ENCODE peak calls at places on chromosomes 11 and 22, in ten cellular contexts. One of them, this sample, is unnamed.

GRCh38 chr11:96200243-96200642 is 142.8 kb downstream of the MAML2 start:
- DNase-seq in HCT116: no peak
- DNase-seq in tibial nerve: no peak
- DNase-seq in right cardiac atrium: no peak
- DNase-seq in kidney epithelial cell: no peak
- DNase-seq in heart left ventricle: no peak
- DNase-seq in fibroblast of lung: peak; percentile 70
- DNase-seq in thoracic aorta: no peak
- DNase-seq in CD4-positive, CD25-positive, alpha-beta regulatory T cell: no peak
- DNase-seq in fibroblast of mammary gland: peak; percentile 90
- DNase-seq in this sample: no peak

GRCh38 chr11:46050065-46050464 is 71.2 kb downstream of the PHF21A start:
- DNase-seq in fibroblast of lung: peak; percentile 84
- DNase-seq in CD4-positive, CD25-positive, alpha-beta regulatory T cell: no peak
- DNase-seq in heart left ventricle: no peak
- DNase-seq in HCT116: peak; percentile 10
- DNase-seq in tibial nerve: no peak
- DNase-seq in right cardiac atrium: peak; percentile 58
- DNase-seq in thoracic aorta: peak; percentile 8
- DNase-seq in kidney epithelial cell: peak; percentile 70
- DNase-seq in fibroblast of mammary gland: peak; percentile 63
- DNase-seq in this sample: peak; percentile 63

GRCh38 chr11:115928811-115929210 is 424.6 kb upstream of the CADM1 start:
- DNase-seq in thoracic aorta: no peak
- DNase-seq in HCT116: no peak
- DNase-seq in kidney epithelial cell: no peak
- DNase-seq in CD4-positive, CD25-positive, alpha-beta regulatory T cell: no peak
- DNase-seq in right cardiac atrium: no peak
- DNase-seq in fibroblast of mammary gland: no peak
- DNase-seq in fibroblast of lung: no peak
- DNase-seq in heart left ventricle: no peak
- DNase-seq in tibial nerve: no peak
- DNase-seq in this sample: no peak

GRCh38 chr22:45009881-45010531 is at the start of gene PHF21B:
- DNase-seq in fibroblast of mammary gland: peak; percentile 9
- DNase-seq in fibroblast of lung: peak; percentile 40
- DNase-seq in kidney epithelial cell: no peak
- DNase-seq in HCT116: no peak
- DNase-seq in tibial nerve: no peak
- DNase-seq in heart left ventricle: peak; percentile 72
- DNase-seq in CD4-positive, CD25-positive, alpha-beta regulatory T cell: no peak
- DNase-seq in right cardiac atrium: peak; percentile 88
- DNase-seq in thoracic aorta: no peak
- DNase-seq in this sample: peak; percentile 71

GRCh38 chr11:20114588-20114987 is 45.7 kb downstream of the DBX1 start:
- DNase-seq in fibroblast of mammary gland: peak; percentile 59
- DNase-seq in HCT116: no peak
- DNase-seq in fibroblast of lung: no peak
- DNase-seq in CD4-positive, CD25-positive, alpha-beta regulatory T cell: no peak
- DNase-seq in tibial nerve: no peak
- DNase-seq in thoracic aorta: no peak
- DNase-seq in kidney epithelial cell: no peak
- DNase-seq in heart left ventricle: no peak
- DNase-seq in right cardiac atrium: no peak
- DNase-seq in this sample: no peak

GRCh38 chr11:117170210-117170609 is 8.3 kb upstream of the SIDT2 start:
- DNase-seq in fibroblast of lung: no peak
- DNase-seq in right cardiac atrium: no peak
- DNase-seq in tibial nerve: no peak
- DNase-seq in fibroblast of mammary gland: peak; percentile 22
- DNase-seq in thoracic aorta: no peak
- DNase-seq in HCT116: no peak
- DNase-seq in kidney epithelial cell: no peak
- DNase-seq in CD4-positive, CD25-positive, alpha-beta regulatory T cell: no peak
- DNase-seq in heart left ventricle: no peak
- DNase-seq in this sample: peak; percentile 54

GRCh38 chr22:42697542-42698013 is 23.1 kb downstream of the A4GALT start:
- DNase-seq in right cardiac atrium: peak; percentile 94
- DNase-seq in thoracic aorta: peak; percentile 85
- DNase-seq in CD4-positive, CD25-positive, alpha-beta regulatory T cell: no peak
- DNase-seq in fibroblast of lung: peak; percentile 81
- DNase-seq in HCT116: peak; percentile 49
- DNase-seq in kidney epithelial cell: peak; percentile 48
- DNase-seq in tibial nerve: peak; percentile 29
- DNase-seq in heart left ventricle: peak; percentile 90
- DNase-seq in fibroblast of mammary gland: peak; percentile 88
- DNase-seq in this sample: peak; percentile 68

GRCh38 chr11:108432783-108433182 is 34.5 kb downstream of the C11orf65 start:
- DNase-seq in kidney epithelial cell: peak; percentile 18
- DNase-seq in right cardiac atrium: no peak
- DNase-seq in tibial nerve: no peak
- DNase-seq in HCT116: no peak
- DNase-seq in fibroblast of lung: peak; percentile 5
- DNase-seq in thoracic aorta: no peak
- DNase-seq in CD4-positive, CD25-positive, alpha-beta regulatory T cell: no peak
- DNase-seq in fibroblast of mammary gland: peak; percentile 15
- DNase-seq in heart left ventricle: no peak
- DNase-seq in this sample: no peak

GRCh38 chr11:115234794-115235193 is 269.4 kb downstream of the CADM1 start:
- DNase-seq in heart left ventricle: no peak
- DNase-seq in thoracic aorta: no peak
- DNase-seq in kidney epithelial cell: no peak
- DNase-seq in fibroblast of mammary gland: no peak
- DNase-seq in fibroblast of lung: no peak
- DNase-seq in CD4-positive, CD25-positive, alpha-beta regulatory T cell: no peak
- DNase-seq in tibial nerve: no peak
- DNase-seq in HCT116: no peak
- DNase-seq in right cardiac atrium: no peak
- DNase-seq in this sample: no peak

GRCh38 chr11:96337541-96338530 is 5.2 kb downstream of the MAML2 start:
- DNase-seq in tibial nerve: no peak
- DNase-seq in thoracic aorta: no peak
- DNase-seq in fibroblast of mammary gland: peak; percentile 54
- DNase-seq in CD4-positive, CD25-positive, alpha-beta regulatory T cell: peak; percentile 58
- DNase-seq in kidney epithelial cell: no peak
- DNase-seq in HCT116: no peak
- DNase-seq in fibroblast of lung: peak; percentile 54
- DNase-seq in heart left ventricle: no peak
- DNase-seq in right cardiac atrium: peak; percentile 56
- DNase-seq in this sample: peak; percentile 16

GRCh38 chr11:103325686-103326069 is 216.5 kb downstream of the DYNC2H1 start:
- DNase-seq in fibroblast of mammary gland: no peak
- DNase-seq in kidney epithelial cell: no peak
- DNase-seq in HCT116: no peak
- DNase-seq in fibroblast of lung: no peak
- DNase-seq in thoracic aorta: no peak
- DNase-seq in right cardiac atrium: peak; percentile 26
- DNase-seq in tibial nerve: no peak
- DNase-seq in CD4-positive, CD25-positive, alpha-beta regulatory T cell: no peak
- DNase-seq in heart left ventricle: no peak
- DNase-seq in this sample: no peak

GRCh38 chr11:97409141-97409540 is 1019.3 kb downstream of the JRKL start:
- DNase-seq in fibroblast of mammary gland: no peak
- DNase-seq in CD4-positive, CD25-positive, alpha-beta regulatory T cell: no peak
- DNase-seq in fibroblast of lung: no peak
- DNase-seq in right cardiac atrium: no peak
- DNase-seq in kidney epithelial cell: no peak
- DNase-seq in tibial nerve: no peak
- DNase-seq in heart left ventricle: no peak
- DNase-seq in HCT116: no peak
- DNase-seq in thoracic aorta: no peak
- DNase-seq in this sample: no peak

GRCh38 chr11:12430912-12431311 is 53.5 kb downstream of the PARVA start:
- DNase-seq in kidney epithelial cell: peak; percentile 44
- DNase-seq in tibial nerve: peak; percentile 84
- DNase-seq in fibroblast of lung: peak; percentile 97
- DNase-seq in right cardiac atrium: peak; percentile 83
- DNase-seq in fibroblast of mammary gland: peak; percentile 97
- DNase-seq in CD4-positive, CD25-positive, alpha-beta regulatory T cell: no peak
- DNase-seq in thoracic aorta: peak; percentile 71
- DNase-seq in HCT116: no peak
- DNase-seq in heart left ventricle: no peak
- DNase-seq in this sample: peak; percentile 65

GRCh38 chr11:73252577-73253191 is 19.5 kb upstream of the P2RY6 start:
- DNase-seq in fibroblast of lung: no peak
- DNase-seq in CD4-positive, CD25-positive, alpha-beta regulatory T cell: peak; percentile 52
- DNase-seq in thoracic aorta: no peak
- DNase-seq in right cardiac atrium: no peak
- DNase-seq in fibroblast of mammary gland: no peak
- DNase-seq in HCT116: peak; percentile 40
- DNase-seq in kidney epithelial cell: no peak
- DNase-seq in heart left ventricle: no peak
- DNase-seq in tibial nerve: no peak
- DNase-seq in this sample: no peak

GRCh38 chr22:46012881-46013281 is 35.9 kb upstream of the WNT7B start:
- DNase-seq in fibroblast of lung: no peak
- DNase-seq in thoracic aorta: no peak
- DNase-seq in kidney epithelial cell: no peak
- DNase-seq in HCT116: no peak
- DNase-seq in right cardiac atrium: peak; percentile 73
- DNase-seq in heart left ventricle: peak; percentile 65
- DNase-seq in tibial nerve: no peak
- DNase-seq in fibroblast of mammary gland: no peak
- DNase-seq in CD4-positive, CD25-positive, alpha-beta regulatory T cell: no peak
- DNase-seq in this sample: peak; percentile 45

GRCh38 chr11:63999349-64000025 is 13.2 kb downstream of the OTUB1 start:
- DNase-seq in HCT116: no peak
- DNase-seq in kidney epithelial cell: no peak
- DNase-seq in heart left ventricle: peak; percentile 77
- DNase-seq in fibroblast of mammary gland: peak; percentile 70
- DNase-seq in tibial nerve: no peak
- DNase-seq in right cardiac atrium: peak; percentile 86
- DNase-seq in thoracic aorta: peak; percentile 16
- DNase-seq in CD4-positive, CD25-positive, alpha-beta regulatory T cell: peak; percentile 58
- DNase-seq in fibroblast of lung: peak; percentile 28
- DNase-seq in this sample: peak; percentile 42

GRCh38 chr11:121595717-121596156 is 143.0 kb upstream of the SORL1-AS1 start:
- DNase-seq in heart left ventricle: no peak
- DNase-seq in tibial nerve: no peak
- DNase-seq in thoracic aorta: peak; percentile 59
- DNase-seq in HCT116: peak; percentile 27
- DNase-seq in kidney epithelial cell: peak; percentile 80
- DNase-seq in right cardiac atrium: peak; percentile 63
- DNase-seq in fibroblast of mammary gland: peak; percentile 99
- DNase-seq in CD4-positive, CD25-positive, alpha-beta regulatory T cell: no peak
- DNase-seq in fibroblast of lung: peak; percentile 100
- DNase-seq in this sample: no peak

GRCh38 chr22:31637375-31637937 is 24.6 kb downstream of the PISD start:
- DNase-seq in heart left ventricle: no peak
- DNase-seq in right cardiac atrium: peak; percentile 75
- DNase-seq in tibial nerve: no peak
- DNase-seq in fibroblast of mammary gland: peak; percentile 28
- DNase-seq in CD4-positive, CD25-positive, alpha-beta regulatory T cell: no peak
- DNase-seq in HCT116: no peak
- DNase-seq in fibroblast of lung: no peak
- DNase-seq in kidney epithelial cell: no peak
- DNase-seq in thoracic aorta: no peak
- DNase-seq in this sample: no peak
- H3K4me3 ChIP-seq in heart left ventricle: peak overlapping the region; percentile 34
- H3K4me3 ChIP-seq in right cardiac atrium: no peak overlapping the region
- H3K4me3 ChIP-seq in tibial nerve: peak overlapping the region; percentile 29
- H3K4me3 ChIP-seq in fibroblast of mammary gland: no peak overlapping the region
- H3K4me3 ChIP-seq in CD4-positive, CD25-positive, alpha-beta regulatory T cell: no peak overlapping the region
- H3K4me3 ChIP-seq in HCT116: no peak overlapping the region
- H3K4me3 ChIP-seq in fibroblast of lung: no peak overlapping the region
- H3K4me3 ChIP-seq in kidney epithelial cell: no peak overlapping the region
- H3K4me3 ChIP-seq in thoracic aorta: peak overlapping the region; percentile 59
- H3K4me3 ChIP-seq in this sample: peak overlapping the region; percentile 6

GRCh38 chr11:9738126-9738525 is 74.2 kb downstream of the SWAP70 start:
- DNase-seq in fibroblast of mammary gland: no peak
- DNase-seq in heart left ventricle: no peak
- DNase-seq in CD4-positive, CD25-positive, alpha-beta regulatory T cell: no peak
- DNase-seq in kidney epithelial cell: no peak
- DNase-seq in tibial nerve: no peak
- DNase-seq in fibroblast of lung: no peak
- DNase-seq in thoracic aorta: no peak
- DNase-seq in HCT116: no peak
- DNase-seq in right cardiac atrium: no peak
- DNase-seq in this sample: peak; percentile 32
- H3K4me3 ChIP-seq in fibroblast of mammary gland: no peak overlapping the region
- H3K4me3 ChIP-seq in heart left ventricle: no peak overlapping the region
- H3K4me3 ChIP-seq in CD4-positive, CD25-positive, alpha-beta regulatory T cell: no peak overlapping the region
- H3K4me3 ChIP-seq in kidney epithelial cell: no peak overlapping the region
- H3K4me3 ChIP-seq in tibial nerve: no peak overlapping the region
- H3K4me3 ChIP-seq in fibroblast of lung: no peak overlapping the region
- H3K4me3 ChIP-seq in thoracic aorta: no peak overlapping the region
- H3K4me3 ChIP-seq in HCT116: no peak overlapping the region
- H3K4me3 ChIP-seq in right cardiac atrium: no peak overlapping the region
- H3K4me3 ChIP-seq in this sample: no peak overlapping the region

GRCh38 chr11:78684377-78684776 is 109.7 kb upstream of the NARS2 start:
- DNase-seq in fibroblast of mammary gland: peak; percentile 3
- DNase-seq in CD4-positive, CD25-positive, alpha-beta regulatory T cell: no peak
- DNase-seq in thoracic aorta: no peak
- DNase-seq in fibroblast of lung: peak; percentile 15
- DNase-seq in tibial nerve: no peak
- DNase-seq in right cardiac atrium: no peak
- DNase-seq in heart left ventricle: no peak
- DNase-seq in kidney epithelial cell: no peak
- DNase-seq in HCT116: no peak
- DNase-seq in this sample: no peak
- H3K4me3 ChIP-seq in fibroblast of mammary gland: no peak overlapping the region
- H3K4me3 ChIP-seq in CD4-positive, CD25-positive, alpha-beta regulatory T cell: no peak overlapping the region
- H3K4me3 ChIP-seq in thoracic aorta: no peak overlapping the region
- H3K4me3 ChIP-seq in fibroblast of lung: no peak overlapping the region
- H3K4me3 ChIP-seq in tibial nerve: no peak overlapping the region
- H3K4me3 ChIP-seq in right cardiac atrium: no peak overlapping the region
- H3K4me3 ChIP-seq in heart left ventricle: no peak overlapping the region
- H3K4me3 ChIP-seq in kidney epithelial cell: no peak overlapping the region
- H3K4me3 ChIP-seq in HCT116: no peak overlapping the region
- H3K4me3 ChIP-seq in this sample: no peak overlapping the region

GRCh38 chr11:124716596-124716995 is 23.1 kb upstream of the NRGN start:
- DNase-seq in right cardiac atrium: no peak
- DNase-seq in kidney epithelial cell: no peak
- DNase-seq in thoracic aorta: no peak
- DNase-seq in HCT116: no peak
- DNase-seq in CD4-positive, CD25-positive, alpha-beta regulatory T cell: no peak
- DNase-seq in heart left ventricle: no peak
- DNase-seq in fibroblast of mammary gland: no peak
- DNase-seq in fibroblast of lung: no peak
- DNase-seq in tibial nerve: no peak
- DNase-seq in this sample: no peak

GRCh38 chr11:124718801-124719200 is 20.9 kb upstream of the NRGN start:
- DNase-seq in HCT116: no peak
- DNase-seq in fibroblast of lung: no peak
- DNase-seq in right cardiac atrium: no peak
- DNase-seq in heart left ventricle: no peak
- DNase-seq in CD4-positive, CD25-positive, alpha-beta regulatory T cell: no peak
- DNase-seq in fibroblast of mammary gland: no peak
- DNase-seq in kidney epithelial cell: no peak
- DNase-seq in thoracic aorta: no peak
- DNase-seq in tibial nerve: no peak
- DNase-seq in this sample: no peak

GRCh38 chr11:124717421-124717785 is 22.3 kb upstream of the NRGN start:
- DNase-seq in fibroblast of lung: no peak
- DNase-seq in right cardiac atrium: no peak
- DNase-seq in thoracic aorta: no peak
- DNase-seq in CD4-positive, CD25-positive, alpha-beta regulatory T cell: no peak
- DNase-seq in heart left ventricle: no peak
- DNase-seq in tibial nerve: no peak
- DNase-seq in fibroblast of mammary gland: peak; percentile 25
- DNase-seq in HCT116: no peak
- DNase-seq in kidney epithelial cell: no peak
- DNase-seq in this sample: no peak

GRCh38 chr11:124719534-124719933 is 20.2 kb upstream of the NRGN start:
- DNase-seq in tibial nerve: no peak
- DNase-seq in HCT116: no peak
- DNase-seq in heart left ventricle: no peak
- DNase-seq in thoracic aorta: no peak
- DNase-seq in CD4-positive, CD25-positive, alpha-beta regulatory T cell: no peak
- DNase-seq in kidney epithelial cell: no peak
- DNase-seq in fibroblast of mammary gland: no peak
- DNase-seq in fibroblast of lung: no peak
- DNase-seq in right cardiac atrium: no peak
- DNase-seq in this sample: no peak

GRCh38 chr11:124717786-124718634 is 21.7 kb upstream of the NRGN start:
- DNase-seq in thoracic aorta: no peak
- DNase-seq in tibial nerve: no peak
- DNase-seq in CD4-positive, CD25-positive, alpha-beta regulatory T cell: no peak
- DNase-seq in kidney epithelial cell: no peak
- DNase-seq in right cardiac atrium: peak; percentile 66
- DNase-seq in fibroblast of lung: peak; percentile 28
- DNase-seq in fibroblast of mammary gland: peak; percentile 29
- DNase-seq in HCT116: no peak
- DNase-seq in heart left ventricle: peak; percentile 81
- DNase-seq in this sample: no peak
- H3K4me3 ChIP-seq in thoracic aorta: peak overlapping the region; percentile 61
- H3K4me3 ChIP-seq in tibial nerve: peak overlapping the region; percentile 49
- H3K4me3 ChIP-seq in CD4-positive, CD25-positive, alpha-beta regulatory T cell: peak overlapping the region; percentile 24
- H3K4me3 ChIP-seq in kidney epithelial cell: peak overlapping the region; percentile 30
- H3K4me3 ChIP-seq in right cardiac atrium: peak overlapping the region; percentile 19
- H3K4me3 ChIP-seq in fibroblast of lung: peak overlapping the region; percentile 50
- H3K4me3 ChIP-seq in fibroblast of mammary gland: peak overlapping the region; percentile 32
- H3K4me3 ChIP-seq in HCT116: peak overlapping the region; percentile 22
- H3K4me3 ChIP-seq in heart left ventricle: peak overlapping the region; percentile 50
- H3K4me3 ChIP-seq in this sample: no peak overlapping the region